ENCODE peak calls at places on chromosomes 6 and 20, in eight cellular contexts. D is kidney tubule cell; I is activated CD4-positive, alpha-beta T cell treated with anti-CD3 and anti-CD28 coated beads, Interleukin-2, amount 10 ng/mL, durations not matched to agents 7 days and 5 days; Q is left cardiac atrium; P is T-helper 2 cell; X is NCI-H1092; F is left ventricle myocardium inferior; U is stimulated activated CD8-positive, alpha-beta memory T cell treated with anti-CD3 and anti-CD28 coated beads, Interleukin-7, amount 100 ng/mL, for 1 hour. H is an unnamed sample.

GRCh38 chr6:149895702-149896310 is 2.1 kb downstream of the RAET1E start:
- DNase-seq in D (peak), I (peak), Q (peak), P (peak), X (peak), F (peak), U (peak), H (peak)

GRCh38 chr6:43677759-43678158 is 9.8 kb downstream of the MRPS18A start:
- DNase-seq in D (no peak), I (no peak), Q (no peak), P (no peak), X (no peak), F (no peak), U (no peak), H (no peak)

GRCh38 chr6:140915001-140915950 is 1217.4 kb upstream of the GJE1 start:
- DNase-seq in D (no peak), I (no peak), Q (no peak), P (no peak), X (peak), F (no peak), U (no peak), H (no peak)

GRCh38 chr6:140193269-140193668 is 818.8 kb upstream of the CITED2 start:
- DNase-seq in D (no peak), I (no peak), Q (no peak), P (no peak), X (no peak), F (no peak), U (no peak), H (no peak)

GRCh38 chr6:132147530-132148011 is 196.4 kb upstream of the CCN2 start:
- DNase-seq in D (peak), I (no peak), Q (no peak), P (no peak), X (no peak), F (no peak), U (no peak), H (no peak)

GRCh38 chr6:42083530-42083929 is 33.2 kb downstream of the TAF8 start:
- DNase-seq in D (no peak), I (no peak), Q (no peak), P (no peak), X (no peak), F (no peak), U (no peak), H (no peak)

GRCh38 chr6:155461636-155462035 is 6.0 kb upstream of the NOX3 start:
- DNase-seq in D (no peak), I (no peak), Q (no peak), P (no peak), X (no peak), F (no peak), U (no peak), H (no peak)

GRCh38 chr6:51936536-51936935 is 150.9 kb downstream of the PKHD1 start:
- DNase-seq in D (peak), I (no peak), Q (no peak), P (no peak), X (no peak), F (no peak), U (no peak), H (no peak)

GRCh38 chr6:53033764-53034163 is 31.4 kb upstream of the FBXO9 start:
- DNase-seq in D (peak), I (no peak), Q (no peak), P (no peak), X (no peak), F (no peak), U (no peak), H (no peak)

GRCh38 chr6:1841131-1841530 is 231.4 kb downstream of the FOXC1 start:
- DNase-seq in D (no peak), I (no peak), Q (no peak), P (no peak), X (no peak), F (no peak), U (no peak), H (no peak)

GRCh38 chr20:21490105-21490504 is 23.8 kb downstream of the NKX2-2 start:
- DNase-seq in D (no peak), I (no peak), Q (no peak), P (no peak), X (no peak), F (no peak), U (no peak), H (no peak)

GRCh38 chr6:156154896-156155295 is 622.3 kb upstream of the ARID1B start:
- DNase-seq in D (no peak), I (no peak), Q (no peak), P (peak), X (no peak), F (no peak), U (no peak), H (no peak)

GRCh38 chr20:17870063-17870740 is 98.4 kb downstream of the SNX5 start:
- DNase-seq in D (no peak), I (no peak), Q (no peak), P (no peak), X (no peak), F (no peak), U (no peak), H (no peak)

GRCh38 chr6:111817451-111818146 is 55.7 kb downstream of the FYN start:
- DNase-seq in D (peak), I (no peak), Q (no peak), P (no peak), X (no peak), F (no peak), U (no peak), H (no peak)

GRCh38 chr6:72621243-72622093 is at the start of gene KCNQ5:
- DNase-seq in D (peak), I (no peak), Q (no peak), P (peak), X (no peak), F (no peak), U (no peak), H (no peak)

GRCh38 chr20:40293740-40294139 is 395.3 kb downstream of the MAFB start:
- DNase-seq in D (no peak), I (no peak), Q (no peak), P (no peak), X (peak), F (no peak), U (no peak), H (no peak)

GRCh38 chr20:33875055-33875454 is 63.9 kb downstream of the CHMP4B start:
- DNase-seq in D (no peak), I (no peak), Q (no peak), P (no peak), X (no peak), F (no peak), U (no peak), H (no peak)

GRCh38 chr20:19969106-19969505 is 48.1 kb upstream of the NAA20 start:
- DNase-seq in D (no peak), I (no peak), Q (no peak), P (no peak), X (no peak), F (no peak), U (no peak), H (no peak)

GRCh38 chr6:25369450-25370086 is 90.4 kb downstream of the CARMIL1 start:
- DNase-seq in D (peak), I (peak), Q (no peak), P (peak), X (peak), F (no peak), U (no peak), H (peak)

GRCh38 chr20:420721-421574 is 12.8 kb downstream of the RBCK1 start:
- DNase-seq in D (no peak), I (no peak), Q (no peak), P (no peak), X (no peak), F (no peak), U (no peak), H (no peak)

GRCh38 chr20:37179671-37180524 is 550 bp upstream of the MROH8 start:
- DNase-seq in D (peak), I (no peak), Q (no peak), P (no peak), X (no peak), F (no peak), U (no peak), H (no peak)

GRCh38 chr20:40314278-40314677 is 374.8 kb downstream of the MAFB start:
- DNase-seq in D (no peak), I (no peak), Q (no peak), P (no peak), X (no peak), F (no peak), U (no peak), H (no peak)

GRCh38 chr6:21135484-21136005 is 458.0 kb upstream of the SOX4 start:
- DNase-seq in D (no peak), I (no peak), Q (no peak), P (no peak), X (no peak), F (no peak), U (no peak), H (no peak)

GRCh38 chr6:141513830-141514229 is 618.9 kb upstream of the GJE1 start:
- DNase-seq in D (no peak), I (no peak), Q (no peak), P (peak), X (no peak), F (no peak), U (no peak), H (no peak)

GRCh38 chr6:127190552-127190951 is 72.1 kb downstream of the RSPO3 start:
- DNase-seq in D (peak), I (no peak), Q (no peak), P (peak), X (no peak), F (no peak), U (no peak), H (peak)

GRCh38 chr6:45436544-45437440 is 59.1 kb upstream of the SUPT3H start:
- DNase-seq in D (peak), I (no peak), Q (no peak), P (peak), X (no peak), F (no peak), U (no peak), H (peak)

GRCh38 chr20:52965819-52966218 is 6.3 kb upstream of the TSHZ2 start:
- DNase-seq in D (no peak), I (no peak), Q (no peak), P (no peak), X (no peak), F (no peak), U (no peak), H (no peak)

GRCh38 chr6:115485400-115485799 is 575.3 kb downstream of the FRK start:
- DNase-seq in D (no peak), I (no peak), Q (no peak), P (no peak), X (peak), F (no peak), U (no peak), H (no peak)

GRCh38 chr6:137291441-137291840 is 72.3 kb upstream of the IFNGR1 start:
- DNase-seq in D (no peak), I (no peak), Q (peak), P (peak), X (no peak), F (peak), U (no peak), H (peak)

GRCh38 chr6:107740496-107741190 is 83.5 kb downstream of the SCML4 start:
- DNase-seq in D (no peak), I (peak), Q (no peak), P (peak), X (no peak), F (no peak), U (no peak), H (no peak)

GRCh38 chr6:41519305-41519747 is 26.9 kb upstream of the FOXP4 start:
- DNase-seq in D (no peak), I (no peak), Q (no peak), P (no peak), X (no peak), F (no peak), U (no peak), H (no peak)

GRCh38 chr6:159979136-159979874 is 10.4 kb downstream of the IGF2R start:
- DNase-seq in D (peak), I (peak), Q (no peak), P (peak), X (peak), F (no peak), U (peak), H (peak)

GRCh38 chr6:85372188-85372914 is 77.5 kb upstream of the NT5E start:
- DNase-seq in D (no peak), I (no peak), Q (no peak), P (no peak), X (no peak), F (no peak), U (no peak), H (no peak)

GRCh38 chr20:33604991-33605370 is 57.1 kb upstream of the C20orf144 start:
- DNase-seq in D (no peak), I (no peak), Q (no peak), P (no peak), X (no peak), F (no peak), U (no peak), H (no peak)

GRCh38 chr6:131615275-131615674 is 12.8 kb downstream of the MED23 start:
- DNase-seq in D (no peak), I (no peak), Q (no peak), P (peak), X (no peak), F (no peak), U (no peak), H (no peak)

GRCh38 chr20:10511507-10512231 is 76.6 kb downstream of the SLX4IP start:
- DNase-seq in D (peak), I (peak), Q (peak), P (peak), X (no peak), F (peak), U (peak), H (peak)

GRCh38 chr6:152117156-152118129 is 310.0 kb downstream of the ESR1 start:
- DNase-seq in D (peak), I (no peak), Q (no peak), P (peak), X (no peak), F (no peak), U (no peak), H (no peak)

GRCh38 chr6:49409951-49410542 is 53.0 kb downstream of the MMUT start:
- DNase-seq in D (peak), I (peak), Q (peak), P (peak), X (peak), F (peak), U (peak), H (peak)

GRCh38 chr6:149060985-149061760 is 256.3 kb upstream of the TAB2 start:
- DNase-seq in D (peak), I (no peak), Q (peak), P (no peak), X (peak), F (no peak), U (no peak), H (no peak)